ENCODE peak calls at places on chromosomes 5 and 9, in eight cellular contexts. One of them, this sample, is unnamed.

GRCh38 chr9:4980046-4980727 is 4.9 kb upstream of the JAK2 start:
- DNase-seq in GM12891: no peak
- DNase-seq in Panc1: no peak
- DNase-seq in SK-N-SH: no peak
- DNase-seq in H1: no peak
- DNase-seq in HepG2: no peak
- DNase-seq in transverse colon: no peak
- DNase-seq in vagina: no peak
- DNase-seq in this sample: no peak

GRCh38 chr5:176947847-176948246 is 48.7 kb upstream of the HK3 start:
- DNase-seq in SK-N-SH: no peak
- DNase-seq in Panc1: no peak
- DNase-seq in GM12891: no peak
- DNase-seq in HepG2: no peak
- DNase-seq in vagina: no peak
- DNase-seq in transverse colon: no peak
- DNase-seq in H1: no peak
- DNase-seq in this sample: no peak

GRCh38 chr9:89182369-89182768 is 3.8 kb upstream of the SHC3 start:
- DNase-seq in HepG2: no peak
- DNase-seq in transverse colon: no peak
- DNase-seq in Panc1: no peak
- DNase-seq in GM12891: no peak
- DNase-seq in SK-N-SH: no peak
- DNase-seq in vagina: no peak
- DNase-seq in H1: no peak
- DNase-seq in this sample: no peak

GRCh38 chr5:10741661-10742060 is 19.4 kb downstream of the DAP start:
- DNase-seq in GM12891: no peak
- DNase-seq in SK-N-SH: no peak
- DNase-seq in Panc1: no peak
- DNase-seq in HepG2: no peak
- DNase-seq in transverse colon: no peak
- DNase-seq in H1: no peak
- DNase-seq in vagina: no peak
- DNase-seq in this sample: no peak

GRCh38 chr9:93239526-93239925 is 55.6 kb downstream of the WNK2 start:
- DNase-seq in Panc1: no peak
- DNase-seq in HepG2: no peak
- DNase-seq in SK-N-SH: no peak
- DNase-seq in vagina: no peak
- DNase-seq in transverse colon: no peak
- DNase-seq in GM12891: no peak
- DNase-seq in H1: no peak
- DNase-seq in this sample: no peak

GRCh38 chr9:99299214-99300102 is 77.4 kb downstream of the SEC61B start:
- DNase-seq in SK-N-SH: peak
- DNase-seq in vagina: no peak
- DNase-seq in H1: no peak
- DNase-seq in GM12891: no peak
- DNase-seq in Panc1: no peak
- DNase-seq in HepG2: peak
- DNase-seq in transverse colon: no peak
- DNase-seq in this sample: peak

GRCh38 chr5:91296691-91297143 is 86.4 kb downstream of the ARRDC3 start:
- DNase-seq in HepG2: no peak
- DNase-seq in GM12891: no peak
- DNase-seq in Panc1: no peak
- DNase-seq in vagina: no peak
- DNase-seq in H1: no peak
- DNase-seq in SK-N-SH: no peak
- DNase-seq in transverse colon: no peak
- DNase-seq in this sample: no peak

GRCh38 chr5:92916036-92916435 is 665.0 kb downstream of the NR2F1-AS1 start:
- DNase-seq in Panc1: no peak
- DNase-seq in SK-N-SH: no peak
- DNase-seq in transverse colon: no peak
- DNase-seq in vagina: no peak
- DNase-seq in GM12891: no peak
- DNase-seq in H1: no peak
- DNase-seq in HepG2: peak
- DNase-seq in this sample: no peak

GRCh38 chr5:90119531-90119940 is 290.0 kb downstream of the CETN3 start:
- DNase-seq in transverse colon: no peak
- DNase-seq in H1: no peak
- DNase-seq in vagina: no peak
- DNase-seq in GM12891: no peak
- DNase-seq in HepG2: no peak
- DNase-seq in SK-N-SH: no peak
- DNase-seq in Panc1: no peak
- DNase-seq in this sample: peak

GRCh38 chr5:116300016-116300601 is 215.3 kb downstream of the COMMD10 start:
- DNase-seq in vagina: no peak
- DNase-seq in SK-N-SH: no peak
- DNase-seq in HepG2: no peak
- DNase-seq in H1: no peak
- DNase-seq in transverse colon: no peak
- DNase-seq in Panc1: no peak
- DNase-seq in GM12891: no peak
- DNase-seq in this sample: no peak

GRCh38 chr5:98217138-98217537 is 556.3 kb upstream of the RGMB start:
- DNase-seq in GM12891: no peak
- DNase-seq in HepG2: no peak
- DNase-seq in vagina: no peak
- DNase-seq in SK-N-SH: no peak
- DNase-seq in H1: no peak
- DNase-seq in transverse colon: no peak
- DNase-seq in Panc1: no peak
- DNase-seq in this sample: no peak

GRCh38 chr5:98214240-98215051 is 559.0 kb upstream of the RGMB start:
- DNase-seq in HepG2: no peak
- DNase-seq in Panc1: no peak
- DNase-seq in transverse colon: no peak
- DNase-seq in GM12891: no peak
- DNase-seq in H1: no peak
- DNase-seq in SK-N-SH: no peak
- DNase-seq in vagina: no peak
- DNase-seq in this sample: no peak

DNA sequence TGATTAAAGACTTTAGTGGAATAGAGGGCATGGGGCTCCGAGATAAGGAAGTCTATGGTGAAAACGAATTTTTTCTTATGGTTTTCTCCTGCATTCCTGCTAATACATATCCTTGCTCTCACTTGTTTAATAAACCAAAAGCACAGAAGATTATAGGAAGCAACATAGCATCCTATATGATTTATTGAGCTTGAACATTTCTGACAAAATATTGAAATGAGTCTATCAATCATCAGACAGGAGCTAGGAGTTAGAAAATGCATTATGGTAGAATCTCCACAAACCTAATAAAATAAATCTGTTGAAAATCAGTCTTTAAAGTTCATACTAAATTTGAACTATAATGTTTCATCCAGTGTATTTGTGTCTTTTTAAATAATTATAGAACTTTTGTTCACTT is 554.6 kb upstream of the RGMB start:
- DNase-seq in HepG2: no peak
- DNase-seq in transverse colon: no peak
- DNase-seq in H1: no peak
- DNase-seq in vagina: no peak
- DNase-seq in SK-N-SH: no peak
- DNase-seq in Panc1: no peak
- DNase-seq in GM12891: no peak
- DNase-seq in this sample: no peak
- TF ChIP-seq POLR2AphosphoS5 in HepG2: no peak
- TF ChIP-seq POLR2AphosphoS5 in transverse colon: no peak
- TF ChIP-seq POLR2AphosphoS5 in H1: no peak
- TF ChIP-seq POLR2AphosphoS5 in vagina: no peak
- TF ChIP-seq POLR2AphosphoS5 in SK-N-SH: no peak
- TF ChIP-seq POLR2AphosphoS5 in Panc1: no peak
- TF ChIP-seq POLR2AphosphoS5 in GM12891: no peak
- TF ChIP-seq POLR2AphosphoS5 in this sample: no peak

DNA sequence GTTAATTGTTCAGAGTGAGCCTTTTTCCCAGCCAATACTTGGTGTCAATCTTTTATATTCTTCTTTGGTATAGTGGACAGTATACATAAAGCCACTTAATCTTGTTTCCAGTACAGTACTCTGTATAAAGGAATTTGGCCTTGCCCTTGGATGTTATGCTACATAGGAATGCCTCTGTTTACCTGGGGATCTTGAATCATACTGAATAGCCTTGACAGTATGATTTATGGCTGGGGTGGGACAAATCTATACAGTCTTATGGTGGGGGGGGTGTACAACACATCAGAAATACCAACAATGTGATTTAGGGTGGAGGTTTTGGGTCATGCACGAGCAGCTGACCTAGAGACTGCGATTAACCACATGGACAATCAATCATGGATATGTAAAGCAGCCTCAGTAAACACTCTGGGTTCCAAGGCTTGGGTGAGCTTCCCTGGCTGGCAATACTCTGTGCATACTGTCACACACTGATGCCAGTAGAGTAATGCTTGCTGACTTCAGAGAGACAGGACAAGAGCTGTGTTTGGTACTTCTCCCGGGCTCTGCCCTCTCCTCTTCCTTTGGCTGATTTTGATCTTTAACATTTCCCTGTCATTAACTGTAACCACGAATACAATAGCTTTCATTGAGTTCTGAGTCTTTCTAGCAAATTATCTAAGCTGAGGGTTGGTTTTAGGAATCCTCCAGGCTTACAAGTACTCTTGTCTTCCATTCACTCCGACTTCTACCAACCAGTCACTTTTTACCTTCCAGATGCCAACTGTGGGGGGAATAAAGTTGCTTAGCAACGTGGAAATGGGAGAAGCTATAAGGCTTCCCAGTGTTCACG is 84.6 kb downstream of the IARS1 start:
- DNase-seq in H1: no peak
- DNase-seq in HepG2: peak
- DNase-seq in GM12891: no peak
- DNase-seq in vagina: no peak
- DNase-seq in transverse colon: no peak
- DNase-seq in SK-N-SH: no peak
- DNase-seq in Panc1: no peak
- DNase-seq in this sample: no peak
- TF ChIP-seq POLR2AphosphoS5 in H1: no peak
- TF ChIP-seq POLR2AphosphoS5 in HepG2: no peak
- TF ChIP-seq POLR2AphosphoS5 in GM12891: no peak
- TF ChIP-seq POLR2AphosphoS5 in vagina: no peak
- TF ChIP-seq POLR2AphosphoS5 in transverse colon: no peak
- TF ChIP-seq POLR2AphosphoS5 in SK-N-SH: no peak
- TF ChIP-seq POLR2AphosphoS5 in Panc1: no peak
- TF ChIP-seq POLR2AphosphoS5 in this sample: no peak

DNA sequence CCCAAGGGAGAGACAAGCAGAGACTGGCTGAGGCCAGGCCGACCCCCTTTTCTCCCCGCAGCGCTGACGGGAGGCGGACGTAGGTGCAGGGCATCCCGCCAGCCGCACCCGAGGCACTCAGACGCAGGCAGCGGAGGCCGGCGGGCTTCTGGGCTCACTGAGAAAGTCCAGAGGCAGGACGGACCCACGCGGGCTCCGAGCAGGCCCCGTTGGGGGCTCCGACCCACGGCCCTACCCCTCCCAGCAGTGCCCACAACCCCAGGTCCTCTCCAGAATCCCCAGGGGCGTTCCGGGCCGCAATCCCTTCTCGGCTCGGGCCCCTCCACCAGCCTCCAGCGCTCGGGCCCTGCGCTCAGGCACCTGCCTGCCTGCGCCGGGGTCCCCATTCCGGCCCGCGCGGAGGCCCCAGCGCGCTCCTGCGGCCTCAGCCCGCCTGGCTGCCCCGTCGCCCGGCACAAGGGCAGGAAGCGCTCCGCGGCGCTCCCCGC is 501 bp downstream of the MTMR12 start:
- DNase-seq in H1: no peak
- DNase-seq in vagina: no peak
- DNase-seq in HepG2: no peak
- DNase-seq in GM12891: peak
- DNase-seq in SK-N-SH: peak
- DNase-seq in transverse colon: peak
- DNase-seq in Panc1: no peak
- DNase-seq in this sample: no peak
- TF ChIP-seq POLR2AphosphoS5 in H1: peak
- TF ChIP-seq POLR2AphosphoS5 in vagina: no peak
- TF ChIP-seq POLR2AphosphoS5 in HepG2: no peak
- TF ChIP-seq POLR2AphosphoS5 in GM12891: no peak
- TF ChIP-seq POLR2AphosphoS5 in SK-N-SH: no peak
- TF ChIP-seq POLR2AphosphoS5 in transverse colon: peak
- TF ChIP-seq POLR2AphosphoS5 in Panc1: no peak
- TF ChIP-seq POLR2AphosphoS5 in this sample: no peak

GRCh38 chr9:130128251-130128650 is 44.0 kb upstream of the NCS1 start:
- DNase-seq in Panc1: no peak
- DNase-seq in vagina: no peak
- DNase-seq in GM12891: no peak
- DNase-seq in SK-N-SH: no peak
- DNase-seq in transverse colon: peak
- DNase-seq in H1: no peak
- DNase-seq in HepG2: no peak
- DNase-seq in this sample: no peak

GRCh38 chr9:130128782-130129424 is 43.3 kb upstream of the NCS1 start:
- DNase-seq in H1: no peak
- DNase-seq in vagina: no peak
- DNase-seq in transverse colon: peak
- DNase-seq in HepG2: no peak
- DNase-seq in SK-N-SH: no peak
- DNase-seq in GM12891: peak
- DNase-seq in Panc1: no peak
- DNase-seq in this sample: no peak

GRCh38 chr9:130126721-130127429 is 45.3 kb upstream of the NCS1 start:
- DNase-seq in H1: no peak
- DNase-seq in vagina: no peak
- DNase-seq in HepG2: no peak
- DNase-seq in GM12891: no peak
- DNase-seq in SK-N-SH: no peak
- DNase-seq in transverse colon: no peak
- DNase-seq in Panc1: no peak
- DNase-seq in this sample: no peak

GRCh38 chr9:130124471-130124870 is 47.7 kb upstream of the NCS1 start:
- DNase-seq in HepG2: no peak
- DNase-seq in SK-N-SH: no peak
- DNase-seq in GM12891: no peak
- DNase-seq in vagina: no peak
- DNase-seq in Panc1: no peak
- DNase-seq in transverse colon: no peak
- DNase-seq in H1: no peak
- DNase-seq in this sample: no peak

GRCh38 chr9:130129425-130130061 is 42.7 kb upstream of the NCS1 start:
- DNase-seq in Panc1: no peak
- DNase-seq in H1: no peak
- DNase-seq in GM12891: no peak
- DNase-seq in vagina: no peak
- DNase-seq in HepG2: no peak
- DNase-seq in transverse colon: no peak
- DNase-seq in SK-N-SH: no peak
- DNase-seq in this sample: no peak
- TF ChIP-seq POLR2AphosphoS5 in Panc1: no peak
- TF ChIP-seq POLR2AphosphoS5 in H1: no peak
- TF ChIP-seq POLR2AphosphoS5 in GM12891: no peak
- TF ChIP-seq POLR2AphosphoS5 in vagina: no peak
- TF ChIP-seq POLR2AphosphoS5 in HepG2: no peak
- TF ChIP-seq POLR2AphosphoS5 in transverse colon: no peak
- TF ChIP-seq POLR2AphosphoS5 in SK-N-SH: no peak
- TF ChIP-seq POLR2AphosphoS5 in this sample: no peak